ENCODE peak calls at places on chromosomes 11 and 22, in ten cellular contexts. One of them, this sample, is unnamed.

GRCh38 chr11:61106906-61107470 is 4.7 kb downstream of the CD5 start:
- DNase-seq in HT-29: no peak
- DNase-seq in mesenteric fat pad: no peak
- DNase-seq in aorta: no peak
- DNase-seq in NCI-H2171 treated with DMSO at 0.1 percent for 48 hours: no peak
- DNase-seq in OCI-LY7: no peak
- DNase-seq in WERI-Rb-1: no peak
- DNase-seq in NT2/D1: no peak
- DNase-seq in stimulated activated naive CD8-positive, alpha-beta T cell treated with anti-CD3 and anti-CD28 coated beads, Interleukin-15, amount 100 ng/mL, for 72 hours: no peak
- DNase-seq in T-helper 2 cell: no peak
- DNase-seq in this sample: no peak

GRCh38 chr22:45905924-45906865 is 70.8 kb downstream of the WNT7B start:
- DNase-seq in OCI-LY7: no peak
- DNase-seq in T-helper 2 cell: no peak
- DNase-seq in WERI-Rb-1: no peak
- DNase-seq in stimulated activated naive CD8-positive, alpha-beta T cell treated with anti-CD3 and anti-CD28 coated beads, Interleukin-15, amount 100 ng/mL, for 72 hours: no peak
- DNase-seq in NCI-H2171 treated with DMSO at 0.1 percent for 48 hours: no peak
- DNase-seq in aorta: peak; percentile 67
- DNase-seq in HT-29: no peak
- DNase-seq in NT2/D1: no peak
- DNase-seq in mesenteric fat pad: no peak
- DNase-seq in this sample: no peak

GRCh38 chr22:44622147-44622427 is 79.9 kb upstream of the PRR5 start:
- DNase-seq in OCI-LY7: peak; percentile 15
- DNase-seq in WERI-Rb-1: peak; percentile 90
- DNase-seq in mesenteric fat pad: no peak
- DNase-seq in T-helper 2 cell: peak; percentile 21
- DNase-seq in NT2/D1: no peak
- DNase-seq in stimulated activated naive CD8-positive, alpha-beta T cell treated with anti-CD3 and anti-CD28 coated beads, Interleukin-15, amount 100 ng/mL, for 72 hours: no peak
- DNase-seq in NCI-H2171 treated with DMSO at 0.1 percent for 48 hours: peak; percentile 69
- DNase-seq in HT-29: peak; percentile 10
- DNase-seq in aorta: no peak
- DNase-seq in this sample: no peak

GRCh38 chr11:89516496-89516895 is 25.3 kb upstream of the NOX4 start:
- DNase-seq in WERI-Rb-1: no peak
- DNase-seq in T-helper 2 cell: no peak
- DNase-seq in OCI-LY7: no peak
- DNase-seq in NT2/D1: no peak
- DNase-seq in aorta: no peak
- DNase-seq in NCI-H2171 treated with DMSO at 0.1 percent for 48 hours: no peak
- DNase-seq in HT-29: no peak
- DNase-seq in mesenteric fat pad: no peak
- DNase-seq in stimulated activated naive CD8-positive, alpha-beta T cell treated with anti-CD3 and anti-CD28 coated beads, Interleukin-15, amount 100 ng/mL, for 72 hours: no peak
- DNase-seq in this sample: no peak

GRCh38 chr11:65932558-65932919 is 12.7 kb upstream of the TSGA10IP start:
- DNase-seq in NCI-H2171 treated with DMSO at 0.1 percent for 48 hours: peak; percentile 10
- DNase-seq in stimulated activated naive CD8-positive, alpha-beta T cell treated with anti-CD3 and anti-CD28 coated beads, Interleukin-15, amount 100 ng/mL, for 72 hours: no peak
- DNase-seq in T-helper 2 cell: no peak
- DNase-seq in OCI-LY7: peak; percentile 22
- DNase-seq in NT2/D1: no peak
- DNase-seq in HT-29: no peak
- DNase-seq in WERI-Rb-1: peak; percentile 31
- DNase-seq in mesenteric fat pad: no peak
- DNase-seq in aorta: no peak
- DNase-seq in this sample: no peak

GRCh38 chr11:128695539-128696221 is 1.8 kb downstream of the FLI1 start:
- DNase-seq in WERI-Rb-1: no peak
- DNase-seq in mesenteric fat pad: no peak
- DNase-seq in NCI-H2171 treated with DMSO at 0.1 percent for 48 hours: no peak
- DNase-seq in aorta: peak; percentile 78
- DNase-seq in T-helper 2 cell: peak; percentile 62
- DNase-seq in HT-29: no peak
- DNase-seq in OCI-LY7: peak; percentile 78
- DNase-seq in stimulated activated naive CD8-positive, alpha-beta T cell treated with anti-CD3 and anti-CD28 coated beads, Interleukin-15, amount 100 ng/mL, for 72 hours: no peak
- DNase-seq in NT2/D1: no peak
- DNase-seq in this sample: no peak

GRCh38 chr22:44500623-44501022 is 2.6 kb upstream of the RTL6 start:
- DNase-seq in NT2/D1: no peak
- DNase-seq in WERI-Rb-1: no peak
- DNase-seq in aorta: no peak
- DNase-seq in NCI-H2171 treated with DMSO at 0.1 percent for 48 hours: no peak
- DNase-seq in HT-29: no peak
- DNase-seq in stimulated activated naive CD8-positive, alpha-beta T cell treated with anti-CD3 and anti-CD28 coated beads, Interleukin-15, amount 100 ng/mL, for 72 hours: no peak
- DNase-seq in T-helper 2 cell: no peak
- DNase-seq in OCI-LY7: no peak
- DNase-seq in mesenteric fat pad: no peak
- DNase-seq in this sample: no peak

GRCh38 chr22:48238966-48239365 is 1476.5 kb downstream of the TBC1D22A start:
- DNase-seq in aorta: no peak
- DNase-seq in stimulated activated naive CD8-positive, alpha-beta T cell treated with anti-CD3 and anti-CD28 coated beads, Interleukin-15, amount 100 ng/mL, for 72 hours: no peak
- DNase-seq in WERI-Rb-1: no peak
- DNase-seq in HT-29: no peak
- DNase-seq in T-helper 2 cell: no peak
- DNase-seq in NCI-H2171 treated with DMSO at 0.1 percent for 48 hours: no peak
- DNase-seq in NT2/D1: no peak
- DNase-seq in OCI-LY7: no peak
- DNase-seq in mesenteric fat pad: peak; percentile 79
- DNase-seq in this sample: no peak

GRCh38 chr11:82191690-82192089 is 542.0 kb downstream of the FAM181B start:
- DNase-seq in aorta: no peak
- DNase-seq in NT2/D1: no peak
- DNase-seq in mesenteric fat pad: no peak
- DNase-seq in WERI-Rb-1: peak; percentile 84
- DNase-seq in stimulated activated naive CD8-positive, alpha-beta T cell treated with anti-CD3 and anti-CD28 coated beads, Interleukin-15, amount 100 ng/mL, for 72 hours: no peak
- DNase-seq in NCI-H2171 treated with DMSO at 0.1 percent for 48 hours: no peak
- DNase-seq in T-helper 2 cell: no peak
- DNase-seq in HT-29: no peak
- DNase-seq in OCI-LY7: no peak
- DNase-seq in this sample: no peak

GRCh38 chr11:86067230-86068137 is 1.4 kb downstream of the PICALM start:
- DNase-seq in WERI-Rb-1: no peak
- DNase-seq in T-helper 2 cell: no peak
- DNase-seq in OCI-LY7: peak; percentile 28
- DNase-seq in HT-29: peak; percentile 73
- DNase-seq in NCI-H2171 treated with DMSO at 0.1 percent for 48 hours: peak; percentile 70
- DNase-seq in aorta: no peak
- DNase-seq in NT2/D1: no peak
- DNase-seq in stimulated activated naive CD8-positive, alpha-beta T cell treated with anti-CD3 and anti-CD28 coated beads, Interleukin-15, amount 100 ng/mL, for 72 hours: no peak
- DNase-seq in mesenteric fat pad: no peak
- DNase-seq in this sample: no peak

GRCh38 chr22:40721266-40721665 is 42.0 kb downstream of the MCHR1 start:
- DNase-seq in stimulated activated naive CD8-positive, alpha-beta T cell treated with anti-CD3 and anti-CD28 coated beads, Interleukin-15, amount 100 ng/mL, for 72 hours: no peak
- DNase-seq in OCI-LY7: no peak
- DNase-seq in WERI-Rb-1: peak; percentile 77
- DNase-seq in aorta: no peak
- DNase-seq in NCI-H2171 treated with DMSO at 0.1 percent for 48 hours: peak; percentile 94
- DNase-seq in mesenteric fat pad: no peak
- DNase-seq in HT-29: no peak
- DNase-seq in T-helper 2 cell: no peak
- DNase-seq in NT2/D1: no peak
- DNase-seq in this sample: no peak

GRCh38 chr11:68950268-68950667 is 30.5 kb downstream of the MRGPRD start:
- DNase-seq in OCI-LY7: peak; percentile 46
- DNase-seq in HT-29: peak; percentile 32
- DNase-seq in NT2/D1: peak; percentile 39
- DNase-seq in stimulated activated naive CD8-positive, alpha-beta T cell treated with anti-CD3 and anti-CD28 coated beads, Interleukin-15, amount 100 ng/mL, for 72 hours: no peak
- DNase-seq in WERI-Rb-1: peak; percentile 38
- DNase-seq in mesenteric fat pad: no peak
- DNase-seq in aorta: no peak
- DNase-seq in NCI-H2171 treated with DMSO at 0.1 percent for 48 hours: no peak
- DNase-seq in T-helper 2 cell: no peak
- DNase-seq in this sample: no peak

GRCh38 chr22:33070600-33070999 is 12.4 kb upstream of the SYN3 start:
- DNase-seq in aorta: no peak
- DNase-seq in stimulated activated naive CD8-positive, alpha-beta T cell treated with anti-CD3 and anti-CD28 coated beads, Interleukin-15, amount 100 ng/mL, for 72 hours: no peak
- DNase-seq in HT-29: no peak
- DNase-seq in mesenteric fat pad: no peak
- DNase-seq in NT2/D1: no peak
- DNase-seq in OCI-LY7: no peak
- DNase-seq in T-helper 2 cell: no peak
- DNase-seq in NCI-H2171 treated with DMSO at 0.1 percent for 48 hours: no peak
- DNase-seq in WERI-Rb-1: no peak
- DNase-seq in this sample: no peak

GRCh38 chr11:2524446-2525165 is 79.8 kb downstream of the KCNQ1 start:
- DNase-seq in NCI-H2171 treated with DMSO at 0.1 percent for 48 hours: no peak
- DNase-seq in WERI-Rb-1: peak; percentile 16
- DNase-seq in OCI-LY7: no peak
- DNase-seq in stimulated activated naive CD8-positive, alpha-beta T cell treated with anti-CD3 and anti-CD28 coated beads, Interleukin-15, amount 100 ng/mL, for 72 hours: no peak
- DNase-seq in NT2/D1: no peak
- DNase-seq in T-helper 2 cell: no peak
- DNase-seq in mesenteric fat pad: peak; percentile 65
- DNase-seq in HT-29: no peak
- DNase-seq in aorta: peak; percentile 44
- DNase-seq in this sample: peak; percentile 6

GRCh38 chr22:28027453-28028448 is 108.7 kb upstream of the PITPNB start:
- DNase-seq in OCI-LY7: no peak
- DNase-seq in stimulated activated naive CD8-positive, alpha-beta T cell treated with anti-CD3 and anti-CD28 coated beads, Interleukin-15, amount 100 ng/mL, for 72 hours: no peak
- DNase-seq in mesenteric fat pad: peak; percentile 51
- DNase-seq in WERI-Rb-1: peak; percentile 3
- DNase-seq in T-helper 2 cell: no peak
- DNase-seq in NCI-H2171 treated with DMSO at 0.1 percent for 48 hours: no peak
- DNase-seq in NT2/D1: no peak
- DNase-seq in aorta: no peak
- DNase-seq in HT-29: no peak
- DNase-seq in this sample: no peak

GRCh38 chr22:35218079-35218478 is 39.2 kb upstream of the HMGXB4 start:
- DNase-seq in NT2/D1: no peak
- DNase-seq in NCI-H2171 treated with DMSO at 0.1 percent for 48 hours: no peak
- DNase-seq in HT-29: no peak
- DNase-seq in T-helper 2 cell: no peak
- DNase-seq in WERI-Rb-1: no peak
- DNase-seq in aorta: no peak
- DNase-seq in stimulated activated naive CD8-positive, alpha-beta T cell treated with anti-CD3 and anti-CD28 coated beads, Interleukin-15, amount 100 ng/mL, for 72 hours: no peak
- DNase-seq in mesenteric fat pad: no peak
- DNase-seq in OCI-LY7: no peak
- DNase-seq in this sample: no peak

GRCh38 chr11:11481371-11481770 is 128.3 kb upstream of the CSNK2A3 start:
- DNase-seq in NT2/D1: no peak
- DNase-seq in stimulated activated naive CD8-positive, alpha-beta T cell treated with anti-CD3 and anti-CD28 coated beads, Interleukin-15, amount 100 ng/mL, for 72 hours: no peak
- DNase-seq in T-helper 2 cell: no peak
- DNase-seq in mesenteric fat pad: no peak
- DNase-seq in NCI-H2171 treated with DMSO at 0.1 percent for 48 hours: peak; percentile 2
- DNase-seq in WERI-Rb-1: peak; percentile 17
- DNase-seq in HT-29: no peak
- DNase-seq in OCI-LY7: no peak
- DNase-seq in aorta: no peak
- DNase-seq in this sample: no peak

GRCh38 chr11:2579315-2580060 is 120.3 kb downstream of the KCNQ1OT1 start:
- DNase-seq in stimulated activated naive CD8-positive, alpha-beta T cell treated with anti-CD3 and anti-CD28 coated beads, Interleukin-15, amount 100 ng/mL, for 72 hours: no peak
- DNase-seq in T-helper 2 cell: no peak
- DNase-seq in OCI-LY7: no peak
- DNase-seq in mesenteric fat pad: peak; percentile 88
- DNase-seq in NT2/D1: no peak
- DNase-seq in HT-29: no peak
- DNase-seq in aorta: peak; percentile 38
- DNase-seq in WERI-Rb-1: peak; percentile 7
- DNase-seq in NCI-H2171 treated with DMSO at 0.1 percent for 48 hours: no peak
- DNase-seq in this sample: peak; percentile 10

GRCh38 chr11:18171377-18172000 is 1.1 kb upstream of the MRGPRX4 start:
- DNase-seq in mesenteric fat pad: no peak
- DNase-seq in HT-29: peak; percentile 60
- DNase-seq in NCI-H2171 treated with DMSO at 0.1 percent for 48 hours: peak; percentile 2
- DNase-seq in T-helper 2 cell: no peak
- DNase-seq in OCI-LY7: peak; percentile 56
- DNase-seq in NT2/D1: peak; percentile 8
- DNase-seq in WERI-Rb-1: peak; percentile 51
- DNase-seq in stimulated activated naive CD8-positive, alpha-beta T cell treated with anti-CD3 and anti-CD28 coated beads, Interleukin-15, amount 100 ng/mL, for 72 hours: no peak
- DNase-seq in aorta: peak; percentile 41
- DNase-seq in this sample: no peak

GRCh38 chr11:6418199-6418957 is 516 bp downstream of the APBB1 start:
- DNase-seq in HT-29: no peak
- DNase-seq in NCI-H2171 treated with DMSO at 0.1 percent for 48 hours: no peak
- DNase-seq in T-helper 2 cell: no peak
- DNase-seq in WERI-Rb-1: no peak
- DNase-seq in OCI-LY7: no peak
- DNase-seq in stimulated activated naive CD8-positive, alpha-beta T cell treated with anti-CD3 and anti-CD28 coated beads, Interleukin-15, amount 100 ng/mL, for 72 hours: no peak
- DNase-seq in aorta: peak; percentile 58
- DNase-seq in NT2/D1: no peak
- DNase-seq in mesenteric fat pad: no peak
- DNase-seq in this sample: no peak

GRCh38 chr11:69652999-69653398 is 12.0 kb downstream of the CCND1 start:
- DNase-seq in mesenteric fat pad: no peak
- DNase-seq in NT2/D1: no peak
- DNase-seq in NCI-H2171 treated with DMSO at 0.1 percent for 48 hours: no peak
- DNase-seq in OCI-LY7: no peak
- DNase-seq in T-helper 2 cell: no peak
- DNase-seq in stimulated activated naive CD8-positive, alpha-beta T cell treated with anti-CD3 and anti-CD28 coated beads, Interleukin-15, amount 100 ng/mL, for 72 hours: no peak
- DNase-seq in HT-29: no peak
- DNase-seq in aorta: no peak
- DNase-seq in WERI-Rb-1: no peak
- DNase-seq in this sample: no peak

GRCh38 chr11:66480116-66480938 is at the start of gene DPP3:
- DNase-seq in aorta: peak; percentile 99
- DNase-seq in OCI-LY7: peak; percentile 98
- DNase-seq in mesenteric fat pad: peak; percentile 99
- DNase-seq in WERI-Rb-1: peak; percentile 97
- DNase-seq in T-helper 2 cell: peak; percentile 93
- DNase-seq in NCI-H2171 treated with DMSO at 0.1 percent for 48 hours: peak; percentile 97
- DNase-seq in HT-29: peak; percentile 99
- DNase-seq in stimulated activated naive CD8-positive, alpha-beta T cell treated with anti-CD3 and anti-CD28 coated beads, Interleukin-15, amount 100 ng/mL, for 72 hours: peak; percentile 96
- DNase-seq in NT2/D1: peak; percentile 97
- DNase-seq in this sample: peak; percentile 91

GRCh38 chr11:64796757-64797541 is 6.1 kb downstream of the MAP4K2 start:
- DNase-seq in aorta: peak; percentile 38
- DNase-seq in NT2/D1: no peak
- DNase-seq in mesenteric fat pad: no peak
- DNase-seq in WERI-Rb-1: no peak
- DNase-seq in T-helper 2 cell: no peak
- DNase-seq in stimulated activated naive CD8-positive, alpha-beta T cell treated with anti-CD3 and anti-CD28 coated beads, Interleukin-15, amount 100 ng/mL, for 72 hours: no peak
- DNase-seq in HT-29: no peak
- DNase-seq in NCI-H2171 treated with DMSO at 0.1 percent for 48 hours: no peak
- DNase-seq in OCI-LY7: no peak
- DNase-seq in this sample: no peak

GRCh38 chr11:45543808-45544422 is 121.5 kb downstream of the CHST1 start:
- DNase-seq in HT-29: peak; percentile 37
- DNase-seq in stimulated activated naive CD8-positive, alpha-beta T cell treated with anti-CD3 and anti-CD28 coated beads, Interleukin-15, amount 100 ng/mL, for 72 hours: no peak
- DNase-seq in NT2/D1: peak; percentile 40
- DNase-seq in WERI-Rb-1: no peak
- DNase-seq in mesenteric fat pad: no peak
- DNase-seq in aorta: no peak
- DNase-seq in OCI-LY7: peak; percentile 2
- DNase-seq in T-helper 2 cell: no peak
- DNase-seq in NCI-H2171 treated with DMSO at 0.1 percent for 48 hours: no peak
- DNase-seq in this sample: no peak

GRCh38 chr11:75311858-75312288 is 39.6 kb downstream of the ARRB1 start:
- DNase-seq in T-helper 2 cell: no peak
- DNase-seq in OCI-LY7: no peak
- DNase-seq in NT2/D1: no peak
- DNase-seq in WERI-Rb-1: peak; percentile 41
- DNase-seq in NCI-H2171 treated with DMSO at 0.1 percent for 48 hours: peak; percentile 24
- DNase-seq in HT-29: no peak
- DNase-seq in mesenteric fat pad: peak; percentile 92
- DNase-seq in stimulated activated naive CD8-positive, alpha-beta T cell treated with anti-CD3 and anti-CD28 coated beads, Interleukin-15, amount 100 ng/mL, for 72 hours: no peak
- DNase-seq in aorta: peak; percentile 86
- DNase-seq in this sample: no peak

GRCh38 chr11:131275580-131275979 is 94.8 kb upstream of the NTM start:
- DNase-seq in WERI-Rb-1: no peak
- DNase-seq in stimulated activated naive CD8-positive, alpha-beta T cell treated with anti-CD3 and anti-CD28 coated beads, Interleukin-15, amount 100 ng/mL, for 72 hours: no peak
- DNase-seq in T-helper 2 cell: no peak
- DNase-seq in NCI-H2171 treated with DMSO at 0.1 percent for 48 hours: no peak
- DNase-seq in aorta: no peak
- DNase-seq in mesenteric fat pad: no peak
- DNase-seq in HT-29: no peak
- DNase-seq in NT2/D1: no peak
- DNase-seq in OCI-LY7: no peak
- DNase-seq in this sample: no peak

This sample was measured in activated B cell treated with CpG ODN at 0.5 μM for 24 hours.